ENCODE peak calls at places on chromosomes 4 and X, in five cellular contexts. C is HFF-Myc, A is AG09309, I is progenitor cell of endocrine pancreas, P is WTC11. W is an unnamed sample.
A peak's percentile ranks its signal among the peaks of the same experiment; 100 is the strongest.

GRCh38 chr4:86565641-86566040 is 28.5 kb upstream of the PTPN13 start:
- DNase-seq in C (no peak), P (no peak), I (no peak), A (no peak), W (no peak)

GRCh38 chr4:41203841-41204240 is 10.5 kb downstream of the APBB2 start:
- DNase-seq in P (no peak), I (no peak), A (no peak), C (no peak), W (no peak)

GRCh38 chr4:88976514-88977035 is 80.4 kb downstream of the FAM13A start:
- DNase-seq in I (no peak), A (no peak), C (no peak), P (no peak), W (no peak)

GRCh38 chrX:76802698-76803097 is 375.2 kb downstream of the MAGEE1 start:
- DNase-seq in P (no peak), C (no peak), A (no peak), I (no peak), W (no peak)

GRCh38 chr4:78846258-78846657 is 70.1 kb downstream of the BMP2K start:
- DNase-seq in C (no peak), P (no peak), A (no peak), I (no peak), W (no peak)

GRCh38 chr4:109967798-109968520 is 55.3 kb downstream of the EGF start:
- DNase-seq in C (no peak), A (no peak), P (no peak), I (no peak), W (no peak)

GRCh38 chrX:11381464-11381863 is 88.3 kb downstream of the AMELX start:
- DNase-seq in P (peak; percentile 11), C (peak; percentile 32), I (no peak), A (peak; percentile 24), W (peak; percentile 15)

GRCh38 chr4:163991268-163991667 is 496.8 kb downstream of the TMA16 start:
- DNase-seq in I (no peak), P (no peak), C (no peak), A (no peak), W (no peak)

GRCh38 chr4:1979477-1980196 is 29.1 kb downstream of the NELFA start:
- DNase-seq in I (no peak), C (no peak), A (no peak), P (no peak), W (no peak)

GRCh38 chr4:99979872-99980271 is 29.8 kb upstream of the H2AZ1 start:
- DNase-seq in P (no peak), C (no peak), I (no peak), A (no peak), W (no peak)

GRCh38 chr4:112082954-112083586 is 62.2 kb upstream of the FAM241A start:
- DNase-seq in P (no peak), C (peak; percentile 92), I (no peak), A (no peak), W (peak; percentile 7)

GRCh38 chrX:1657367-1658082 is 42.7 kb downstream of the ASMT start:
- DNase-seq in I (no peak), C (no peak), P (no peak), A (no peak), W (no peak)

GRCh38 chrX:25022499-25023325 is 6.9 kb upstream of the ARX start:
- DNase-seq in I (no peak), P (no peak), C (no peak), A (no peak), W (no peak)

GRCh38 chrX:33840176-33840575 is 291.9 kb downstream of the FAM47A start:
- DNase-seq in A (no peak), C (no peak), P (no peak), I (no peak), W (no peak)

GRCh38 chrX:43741843-43742573 is 85.9 kb downstream of the MAOA start:
- DNase-seq in A (no peak), I (no peak), C (no peak), P (no peak), W (no peak)

GRCh38 chr4:15577508-15577907 is 77.6 kb downstream of the FBXL5 start:
- DNase-seq in C (no peak), P (no peak), A (no peak), I (no peak), W (no peak)

GRCh38 chr4:92791876-92792490 is 488.2 kb downstream of the GRID2 start:
- DNase-seq in P (no peak), A (no peak), C (no peak), I (no peak), W (no peak)

GRCh38 chr4:40475609-40476008 is 140.5 kb downstream of the CHRNA9 start:
- DNase-seq in C (no peak), P (no peak), A (no peak), I (no peak), W (no peak)

GRCh38 chr4:11182586-11183357 is 245.9 kb downstream of the HS3ST1 start:
- DNase-seq in P (no peak), C (no peak), I (no peak), A (no peak), W (no peak)

GRCh38 chr4:87219648-87220093 is 747 bp downstream of the KLHL8 start:
- DNase-seq in P (peak; percentile 40), C (peak; percentile 14), A (no peak), I (peak; percentile 26), W (no peak)

GRCh38 chr4:111945014-111945413 is 200.2 kb upstream of the FAM241A start:
- DNase-seq in P (no peak), C (no peak), I (no peak), A (no peak), W (no peak)

GRCh38 chr4:108118505-108118904 is 50.2 kb downstream of the LEF1 start:
- DNase-seq in I (no peak), C (no peak), A (no peak), P (no peak), W (no peak)

GRCh38 chr4:114588305-114588704 is 10.3 kb upstream of the UGT8 start:
- DNase-seq in P (no peak), A (no peak), I (no peak), C (no peak), W (no peak)

GRCh38 chr4:114582625-114583024 is 16.0 kb upstream of the UGT8 start:
- DNase-seq in P (no peak), I (no peak), C (no peak), A (no peak), W (no peak)
- TF ChIP-seq CTCF in P (no peak), I (peak; percentile 26), C (no peak), A (no peak), W (no peak)

GRCh38 chrX:95056901-95057300 is 1382.9 kb downstream of the FAM133A start:
- DNase-seq in I (no peak), A (no peak), P (no peak), C (no peak), W (no peak)
- TF ChIP-seq CTCF in I (peak; percentile 35), A (peak; percentile 36), P (no peak), C (no peak), W (peak; percentile 33)

GRCh38 chr4:3744232-3744631 is 22.0 kb upstream of the ADRA2C start:
- DNase-seq in P (no peak), A (no peak), I (no peak), C (no peak), W (no peak)

GRCh38 chr4:3742610-3743009 is 23.6 kb upstream of the ADRA2C start:
- DNase-seq in P (no peak), C (no peak), A (no peak), I (no peak), W (no peak)

GRCh38 chr4:3745886-3746656 is 20.1 kb upstream of the ADRA2C start:
- DNase-seq in A (no peak), P (no peak), C (no peak), I (no peak), W (no peak)

GRCh38 chr4:3746701-3747581 is 19.2 kb upstream of the ADRA2C start:
- DNase-seq in I (no peak), P (no peak), C (no peak), A (no peak), W (no peak)

GRCh38 chr4:3744901-3745300 is 21.3 kb upstream of the ADRA2C start:
- DNase-seq in C (no peak), I (no peak), P (no peak), A (no peak), W (no peak)
- TF ChIP-seq CTCF in C (no peak), I (no peak), P (no peak), A (no peak), W (no peak)

GRCh38 chrX:49106930-49107329 is 16.6 kb downstream of the GPKOW start:
- DNase-seq in P (peak; percentile 16), C (no peak), A (peak; percentile 8), I (no peak), W (peak; percentile 4)
- TF ChIP-seq CTCF in P (no peak), C (peak; percentile 41), A (peak; percentile 60), I (peak; percentile 37), W (peak; percentile 47)

GRCh38 chr4:144955104-144955503 is 142.9 kb downstream of the ANAPC10 start:
- DNase-seq in I (no peak), P (no peak), C (no peak), A (no peak), W (no peak)
- TF ChIP-seq CTCF in I (no peak), P (no peak), C (no peak), A (no peak), W (no peak)

DNA sequence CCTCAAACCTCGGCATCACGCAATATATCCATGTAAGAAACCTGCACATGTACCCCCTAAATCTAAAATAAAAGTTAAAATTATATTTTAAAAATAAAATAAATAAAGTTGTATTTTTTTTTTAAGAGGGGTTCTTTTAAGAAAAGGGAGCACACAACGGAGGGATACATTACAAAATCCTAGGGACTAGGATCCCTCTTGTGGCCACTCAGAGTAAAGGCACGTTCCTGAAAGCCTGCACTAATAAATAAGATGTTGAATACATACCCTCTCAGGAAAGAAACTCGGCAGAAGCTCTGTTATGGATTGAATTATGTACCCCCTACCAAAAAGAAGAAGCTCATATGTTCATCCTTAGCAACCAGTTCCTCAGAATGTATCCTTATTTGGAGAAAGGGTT is 50.9 kb upstream of the PRDX4 start:
- DNase-seq in C (no peak), A (peak; percentile 4), I (no peak), P (no peak), W (no peak)
- TF ChIP-seq CTCF in C (peak; percentile 43), A (peak; percentile 69), I (peak; percentile 77), P (peak; percentile 41), W (peak; percentile 64)

GRCh38 chrX:120517936-120518335 is 42.8 kb downstream of the CUL4B start:
- DNase-seq in C (no peak), A (peak; percentile 4), P (no peak), I (no peak), W (peak; percentile 15)

GRCh38 chrX:120512222-120512621 is 43.1 kb upstream of the LAMP2 start:
- DNase-seq in I (no peak), A (no peak), P (no peak), C (no peak), W (no peak)

GRCh38 chrX:120512627-120513026 is 43.5 kb upstream of the LAMP2 start:
- DNase-seq in C (no peak), P (no peak), A (no peak), I (no peak), W (no peak)

DNA sequence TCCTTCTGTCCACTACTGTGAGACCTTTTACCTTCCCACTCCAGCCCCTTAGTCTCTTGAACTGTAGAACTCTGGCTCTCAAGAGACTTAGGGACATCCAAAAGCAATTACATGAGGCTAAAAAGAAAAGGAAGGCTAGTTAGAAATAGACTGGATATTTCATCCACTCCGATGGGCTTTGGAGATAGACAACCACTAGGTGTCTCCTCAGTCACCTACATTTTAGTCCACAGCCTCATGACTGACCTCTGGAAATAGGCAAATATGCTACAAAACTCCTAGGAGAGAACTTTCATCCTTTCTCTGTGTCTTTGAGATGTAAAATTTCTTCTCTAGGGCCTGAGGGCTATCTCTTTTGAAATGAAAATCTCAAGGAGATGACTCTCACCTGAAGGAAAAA is 45.1 kb upstream of the LAMP2 start:
- DNase-seq in I (no peak), P (no peak), C (no peak), A (no peak), W (no peak)
- TF ChIP-seq CTCF in I (peak; percentile 37), P (no peak), C (peak; percentile 31), A (peak; percentile 43), W (peak; percentile 25)

W was measured in AG09319.